ENCODE peak calls at places on chromosome 17, in eight cellular contexts. C, S, K, X, V, N, U and I are unnamed samples. For H3K4me1, the result is how much of the 10 kb centered on the place peaks cover.

GRCh38 chr17:3870871-3871306 is 22.0 kb downstream of the CAMKK1 start:
- DNase-seq in C (peak), S (no peak), K (no peak), X (no peak), V (peak), N (peak), U (no peak), I (no peak)

GRCh38 chr17:28545141-28545503 is 7.3 kb downstream of the UNC119 start:
- DNase-seq in C (no peak), S (no peak), K (no peak), X (no peak), V (no peak), N (no peak), U (no peak), I (no peak)

GRCh38 chr17:45160505-45161287 is 979 bp upstream of the HEXIM2 start:
- DNase-seq in C (peak), S (peak), K (peak), X (peak), V (peak), N (peak), U (peak), I (peak)

GRCh38 chr17:50564916-50565315 is 4.4 kb downstream of the CACNA1G start:
- DNase-seq in C (no peak), S (peak), K (no peak), X (peak), V (peak), N (no peak), U (no peak), I (peak)

GRCh38 chr17:69012895-69013805 is 47.6 kb downstream of the ABCA9 start:
- DNase-seq in C (no peak), S (no peak), K (no peak), X (no peak), V (peak), N (no peak), U (no peak), I (no peak)

GRCh38 chr17:81419333-81419885 is 24.2 kb downstream of the BAHCC1 start:
- DNase-seq in C (no peak), S (peak), K (peak), X (peak), V (peak), N (no peak), U (no peak), I (peak)

GRCh38 chr17:39352511-39352910 is 48.9 kb downstream of the FBXL20 start:
- DNase-seq in C (no peak), S (no peak), K (no peak), X (no peak), V (peak), N (no peak), U (no peak), I (no peak)

GRCh38 chr17:76569607-76570279 is 15.9 kb downstream of the ST6GALNAC2 start:
- DNase-seq in C (no peak), S (peak), K (peak), X (peak), V (no peak), N (no peak), U (peak), I (peak)

GRCh38 chr17:81383504-81384421 is 11.5 kb upstream of the BAHCC1 start:
- DNase-seq in C (no peak), S (no peak), K (no peak), X (no peak), V (no peak), N (no peak), U (no peak), I (no peak)

GRCh38 chr17:80027043-80027435 is 8.6 kb downstream of the TBC1D16 start:
- DNase-seq in C (no peak), S (no peak), K (no peak), X (no peak), V (no peak), N (no peak), U (no peak), I (no peak)

GRCh38 chr17:55421179-55421934 is at the start of gene MMD:
- DNase-seq in C (no peak), S (peak), K (no peak), X (peak), V (no peak), N (peak), U (peak), I (no peak)
- H3K27ac ChIP-seq in C (peak), S (peak), K (peak), X (peak), V (peak), N (peak), U (peak), I (peak)

GRCh38 chr17:29573558-29573870 is 5.0 kb downstream of the TP53I13 start:
- DNase-seq in C (no peak), S (no peak), K (no peak), X (no peak), V (no peak), N (no peak), U (no peak), I (peak)

GRCh38 chr17:29572691-29573557 is 4.4 kb downstream of the TP53I13 start:
- DNase-seq in C (peak), S (peak), K (peak), X (peak), V (peak), N (peak), U (peak), I (peak)

GRCh38 chr17:29571486-29571882 is 3.0 kb downstream of the TP53I13 start:
- DNase-seq in C (no peak), S (no peak), K (no peak), X (no peak), V (no peak), N (peak), U (no peak), I (no peak)

GRCh38 chr17:29570521-29570920 is 2.0 kb downstream of the TP53I13 start:
- DNase-seq in C (no peak), S (no peak), K (no peak), X (peak), V (no peak), N (peak), U (no peak), I (no peak)

GRCh38 chr17:29571883-29572681 is 3.6 kb downstream of the TP53I13 start:
- DNase-seq in C (no peak), S (no peak), K (no peak), X (peak), V (no peak), N (peak), U (no peak), I (peak)
- H3K4me3 ChIP-seq in C (no peak), S (peak), K (no peak), X (no peak), V (no peak), N (no peak), U (no peak), I (peak)

GRCh38 chr17:63830904-63831491 is 3.5 kb upstream of the FTSJ3 start:
- DNase-seq in C (no peak), S (no peak), K (no peak), X (no peak), V (no peak), N (no peak), U (no peak), I (no peak)
- H3K4me1 ChIP-seq in C (under half), S (under half), K (under half), X (under half), V (under half), N (half or more), U (under half), I (half or more)

GRCh38 chr17:48614904-48615211 is 234 bp downstream of the HOXB8 start:
- DNase-seq in C (no peak), S (no peak), K (no peak), X (no peak), V (peak), N (no peak), U (no peak), I (no peak)

GRCh38 chr17:48612854-48613691 is 2.0 kb downstream of the HOXB8 start:
- DNase-seq in C (no peak), S (no peak), K (peak), X (no peak), V (peak), N (no peak), U (no peak), I (no peak)

GRCh38 chr17:48612456-48612853 is 1.6 kb upstream of the HOXB7 start:
- DNase-seq in C (no peak), S (no peak), K (no peak), X (no peak), V (peak), N (no peak), U (no peak), I (no peak)

GRCh38 chr17:48615212-48615962 is at the start of gene HOXB8:
- DNase-seq in C (no peak), S (no peak), K (no peak), X (no peak), V (no peak), N (no peak), U (no peak), I (no peak)

GRCh38 chr17:48613862-48614694 is 1.0 kb downstream of the HOXB8 start:
- DNase-seq in C (no peak), S (no peak), K (peak), X (no peak), V (no peak), N (no peak), U (no peak), I (no peak)
- H3K27ac ChIP-seq in C (no peak), S (no peak), K (no peak), X (no peak), V (no peak), N (no peak), U (no peak), I (no peak)

GRCh38 chr17:6695565-6695964 is 17.6 kb downstream of the SLC13A5 start:
- DNase-seq in C (no peak), S (peak), K (no peak), X (no peak), V (no peak), N (no peak), U (no peak), I (no peak)

GRCh38 chr17:6700948-6701307 is 12.2 kb downstream of the SLC13A5 start:
- DNase-seq in C (no peak), S (no peak), K (no peak), X (no peak), V (no peak), N (no peak), U (no peak), I (no peak)

GRCh38 chr17:6699997-6700947 is 12.9 kb downstream of the SLC13A5 start:
- DNase-seq in C (no peak), S (no peak), K (no peak), X (no peak), V (no peak), N (no peak), U (no peak), I (no peak)

GRCh38 chr17:6696906-6697305 is 16.3 kb downstream of the SLC13A5 start:
- DNase-seq in C (no peak), S (no peak), K (no peak), X (no peak), V (no peak), N (no peak), U (no peak), I (no peak)

GRCh38 chr17:6698004-6698403 is 15.2 kb downstream of the SLC13A5 start:
- DNase-seq in C (no peak), S (no peak), K (no peak), X (no peak), V (no peak), N (no peak), U (no peak), I (no peak)
- H3K4me3 ChIP-seq in C (no peak), S (no peak), K (no peak), X (no peak), V (no peak), N (no peak), U (no peak), I (no peak)

GRCh38 chr17:73983623-73984410 is 219.7 kb upstream of the RPL38 start:
- DNase-seq in C (no peak), S (no peak), K (no peak), X (no peak), V (no peak), N (no peak), U (no peak), I (no peak)
- H3K4me1 ChIP-seq in C (under half), S (under half), K (under half), X (under half), V (under half), N (under half), U (under half), I (under half)

DNA sequence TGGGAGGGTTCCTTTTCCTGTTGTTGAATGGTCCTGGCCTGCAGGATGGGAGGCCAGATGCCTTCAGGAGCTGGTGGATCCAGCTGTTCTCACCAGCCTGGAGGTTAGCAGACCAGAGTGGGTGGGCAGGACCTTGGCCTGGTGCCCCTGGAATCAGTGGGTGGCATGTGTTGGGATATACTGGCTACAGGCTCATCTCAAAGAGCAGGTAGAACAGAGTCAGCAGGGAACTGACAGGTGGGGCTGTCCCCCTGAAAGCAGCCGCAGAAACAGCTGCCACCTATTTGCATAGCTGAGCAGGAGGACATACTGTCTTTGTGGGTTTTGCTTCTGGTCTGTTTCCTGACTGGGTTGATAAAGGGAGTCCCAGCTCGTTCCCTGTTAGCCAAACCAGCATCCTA is 144.1 kb downstream of the RAB11FIP4 start:
- DNase-seq in C (peak), S (no peak), K (no peak), X (no peak), V (no peak), N (no peak), U (no peak), I (no peak)
- H3K27ac ChIP-seq in C (peak), S (no peak), K (no peak), X (no peak), V (no peak), N (no peak), U (no peak), I (no peak)